ENCODE peak calls at places on chromosomes 11 and 22, in ten cellular contexts. One of them, this sample, is unnamed.
A peak's percentile ranks its signal among the peaks of the same experiment; 100 is the strongest.

GRCh38 chr22:22702159-22702873 is 57.9 kb downstream of the GGTLC2 start:
- DNase-seq in stimulated activated naive CD4-positive, alpha-beta T cell: no peak
- DNase-seq in nephron progenitor cell: no peak
- DNase-seq in HAP-1: no peak
- DNase-seq in WERI-Rb-1: peak; percentile 62
- DNase-seq in activated naive CD4-positive, alpha-beta T cell: no peak
- DNase-seq in gastrocnemius medialis: no peak
- DNase-seq in activated T-helper 1 cell treated with anti-CD3 and anti-CD28 coated beads, Interleukin-2, amount 50 U/mL, for 16 hours: no peak
- DNase-seq in iris pigment epithelial cell: peak; percentile 17
- DNase-seq in DMS153: no peak
- DNase-seq in this sample: no peak

GRCh38 chr11:68010058-68011041 is at the start of gene ALDH3B1:
- DNase-seq in WERI-Rb-1: peak; percentile 40
- DNase-seq in iris pigment epithelial cell: peak; percentile 80
- DNase-seq in HAP-1: peak; percentile 82
- DNase-seq in gastrocnemius medialis: peak; percentile 92
- DNase-seq in nephron progenitor cell: peak; percentile 48
- DNase-seq in stimulated activated naive CD4-positive, alpha-beta T cell: no peak
- DNase-seq in activated naive CD4-positive, alpha-beta T cell: no peak
- DNase-seq in DMS153: no peak
- DNase-seq in activated T-helper 1 cell treated with anti-CD3 and anti-CD28 coated beads, Interleukin-2, amount 50 U/mL, for 16 hours: no peak
- DNase-seq in this sample: no peak

GRCh38 chr11:102111787-102112653 is 1.8 kb downstream of the YAP1 start:
- DNase-seq in WERI-Rb-1: no peak
- DNase-seq in gastrocnemius medialis: peak; percentile 64
- DNase-seq in DMS153: no peak
- DNase-seq in HAP-1: no peak
- DNase-seq in nephron progenitor cell: no peak
- DNase-seq in activated T-helper 1 cell treated with anti-CD3 and anti-CD28 coated beads, Interleukin-2, amount 50 U/mL, for 16 hours: no peak
- DNase-seq in activated naive CD4-positive, alpha-beta T cell: no peak
- DNase-seq in iris pigment epithelial cell: peak; percentile 92
- DNase-seq in stimulated activated naive CD4-positive, alpha-beta T cell: no peak
- DNase-seq in this sample: no peak

GRCh38 chr11:46513934-46514342 is 79.9 kb downstream of the AMBRA1 start:
- DNase-seq in activated naive CD4-positive, alpha-beta T cell: no peak
- DNase-seq in gastrocnemius medialis: no peak
- DNase-seq in WERI-Rb-1: peak; percentile 43
- DNase-seq in stimulated activated naive CD4-positive, alpha-beta T cell: no peak
- DNase-seq in nephron progenitor cell: no peak
- DNase-seq in iris pigment epithelial cell: peak; percentile 69
- DNase-seq in DMS153: peak; percentile 65
- DNase-seq in activated T-helper 1 cell treated with anti-CD3 and anti-CD28 coated beads, Interleukin-2, amount 50 U/mL, for 16 hours: no peak
- DNase-seq in HAP-1: no peak
- DNase-seq in this sample: no peak

GRCh38 chr11:76419896-76420295 is 24.9 kb upstream of the EMSY start:
- DNase-seq in activated T-helper 1 cell treated with anti-CD3 and anti-CD28 coated beads, Interleukin-2, amount 50 U/mL, for 16 hours: no peak
- DNase-seq in stimulated activated naive CD4-positive, alpha-beta T cell: no peak
- DNase-seq in HAP-1: no peak
- DNase-seq in DMS153: peak; percentile 1
- DNase-seq in activated naive CD4-positive, alpha-beta T cell: no peak
- DNase-seq in WERI-Rb-1: peak; percentile 37
- DNase-seq in gastrocnemius medialis: no peak
- DNase-seq in iris pigment epithelial cell: peak; percentile 3
- DNase-seq in nephron progenitor cell: no peak
- DNase-seq in this sample: no peak

GRCh38 chr11:68659158-68659921 is 25.0 kb upstream of the GAL start:
- DNase-seq in iris pigment epithelial cell: peak; percentile 99
- DNase-seq in WERI-Rb-1: no peak
- DNase-seq in nephron progenitor cell: no peak
- DNase-seq in gastrocnemius medialis: peak; percentile 37
- DNase-seq in HAP-1: peak; percentile 36
- DNase-seq in activated naive CD4-positive, alpha-beta T cell: no peak
- DNase-seq in activated T-helper 1 cell treated with anti-CD3 and anti-CD28 coated beads, Interleukin-2, amount 50 U/mL, for 16 hours: no peak
- DNase-seq in DMS153: peak; percentile 68
- DNase-seq in stimulated activated naive CD4-positive, alpha-beta T cell: no peak
- DNase-seq in this sample: no peak

GRCh38 chr11:111514216-111515031 is at the start of gene HOATZ:
- DNase-seq in gastrocnemius medialis: no peak
- DNase-seq in WERI-Rb-1: no peak
- DNase-seq in HAP-1: peak; percentile 59
- DNase-seq in activated T-helper 1 cell treated with anti-CD3 and anti-CD28 coated beads, Interleukin-2, amount 50 U/mL, for 16 hours: no peak
- DNase-seq in iris pigment epithelial cell: peak; percentile 30
- DNase-seq in nephron progenitor cell: peak; percentile 78
- DNase-seq in stimulated activated naive CD4-positive, alpha-beta T cell: peak; percentile 6
- DNase-seq in DMS153: no peak
- DNase-seq in activated naive CD4-positive, alpha-beta T cell: no peak
- DNase-seq in this sample: no peak

GRCh38 chr11:130707217-130707616 is 209.1 kb downstream of the SNX19 start:
- DNase-seq in HAP-1: no peak
- DNase-seq in nephron progenitor cell: no peak
- DNase-seq in activated naive CD4-positive, alpha-beta T cell: no peak
- DNase-seq in gastrocnemius medialis: no peak
- DNase-seq in activated T-helper 1 cell treated with anti-CD3 and anti-CD28 coated beads, Interleukin-2, amount 50 U/mL, for 16 hours: no peak
- DNase-seq in stimulated activated naive CD4-positive, alpha-beta T cell: no peak
- DNase-seq in WERI-Rb-1: no peak
- DNase-seq in iris pigment epithelial cell: no peak
- DNase-seq in DMS153: no peak
- DNase-seq in this sample: no peak

GRCh38 chr22:46192210-46192993 is 42.1 kb downstream of the PPARA start:
- DNase-seq in activated T-helper 1 cell treated with anti-CD3 and anti-CD28 coated beads, Interleukin-2, amount 50 U/mL, for 16 hours: no peak
- DNase-seq in iris pigment epithelial cell: no peak
- DNase-seq in WERI-Rb-1: no peak
- DNase-seq in activated naive CD4-positive, alpha-beta T cell: no peak
- DNase-seq in nephron progenitor cell: no peak
- DNase-seq in HAP-1: no peak
- DNase-seq in DMS153: no peak
- DNase-seq in gastrocnemius medialis: no peak
- DNase-seq in stimulated activated naive CD4-positive, alpha-beta T cell: no peak
- DNase-seq in this sample: no peak

GRCh38 chr11:92257536-92257935 is 32.9 kb downstream of the FAT3 start:
- DNase-seq in nephron progenitor cell: no peak
- DNase-seq in HAP-1: no peak
- DNase-seq in WERI-Rb-1: no peak
- DNase-seq in gastrocnemius medialis: no peak
- DNase-seq in iris pigment epithelial cell: no peak
- DNase-seq in stimulated activated naive CD4-positive, alpha-beta T cell: no peak
- DNase-seq in activated naive CD4-positive, alpha-beta T cell: no peak
- DNase-seq in activated T-helper 1 cell treated with anti-CD3 and anti-CD28 coated beads, Interleukin-2, amount 50 U/mL, for 16 hours: no peak
- DNase-seq in DMS153: no peak
- DNase-seq in this sample: no peak

GRCh38 chr22:43273902-43274484 is 69.2 kb downstream of the SCUBE1 start:
- DNase-seq in activated T-helper 1 cell treated with anti-CD3 and anti-CD28 coated beads, Interleukin-2, amount 50 U/mL, for 16 hours: peak; percentile 11
- DNase-seq in DMS153: peak; percentile 44
- DNase-seq in gastrocnemius medialis: peak; percentile 21
- DNase-seq in nephron progenitor cell: peak; percentile 51
- DNase-seq in iris pigment epithelial cell: peak; percentile 60
- DNase-seq in HAP-1: peak; percentile 66
- DNase-seq in activated naive CD4-positive, alpha-beta T cell: no peak
- DNase-seq in stimulated activated naive CD4-positive, alpha-beta T cell: no peak
- DNase-seq in WERI-Rb-1: peak; percentile 62
- DNase-seq in this sample: peak; percentile 3

GRCh38 chr22:38700271-38700788 is 413 bp downstream of the JOSD1 start:
- DNase-seq in iris pigment epithelial cell: peak; percentile 52
- DNase-seq in nephron progenitor cell: peak; percentile 83
- DNase-seq in DMS153: no peak
- DNase-seq in WERI-Rb-1: no peak
- DNase-seq in HAP-1: peak; percentile 77
- DNase-seq in activated naive CD4-positive, alpha-beta T cell: no peak
- DNase-seq in stimulated activated naive CD4-positive, alpha-beta T cell: peak; percentile 54
- DNase-seq in gastrocnemius medialis: no peak
- DNase-seq in activated T-helper 1 cell treated with anti-CD3 and anti-CD28 coated beads, Interleukin-2, amount 50 U/mL, for 16 hours: no peak
- DNase-seq in this sample: no peak

GRCh38 chr11:88402192-88402715 is 64.7 kb upstream of the CTSC start:
- DNase-seq in HAP-1: no peak
- DNase-seq in DMS153: no peak
- DNase-seq in stimulated activated naive CD4-positive, alpha-beta T cell: no peak
- DNase-seq in nephron progenitor cell: no peak
- DNase-seq in activated naive CD4-positive, alpha-beta T cell: no peak
- DNase-seq in WERI-Rb-1: no peak
- DNase-seq in gastrocnemius medialis: no peak
- DNase-seq in iris pigment epithelial cell: peak; percentile 94
- DNase-seq in activated T-helper 1 cell treated with anti-CD3 and anti-CD28 coated beads, Interleukin-2, amount 50 U/mL, for 16 hours: no peak
- DNase-seq in this sample: no peak

GRCh38 chr11:291281-292210 is 2.6 kb downstream of the PGGHG start:
- DNase-seq in activated T-helper 1 cell treated with anti-CD3 and anti-CD28 coated beads, Interleukin-2, amount 50 U/mL, for 16 hours: no peak
- DNase-seq in stimulated activated naive CD4-positive, alpha-beta T cell: no peak
- DNase-seq in DMS153: no peak
- DNase-seq in gastrocnemius medialis: no peak
- DNase-seq in HAP-1: no peak
- DNase-seq in activated naive CD4-positive, alpha-beta T cell: no peak
- DNase-seq in nephron progenitor cell: no peak
- DNase-seq in WERI-Rb-1: no peak
- DNase-seq in iris pigment epithelial cell: no peak
- DNase-seq in this sample: no peak

This sample was measured in T follicular helper cell.